ENCODE peak calls at places on chromosomes 1 and 21, in four cellular contexts. I is neural progenitor cell, C is OCI-LY7, A is GM23338. G is an unnamed sample.

GRCh38 chr1:228335406-228336307 is 71.0 kb downstream of the TRIM11 start:
- DNase-seq in C (no peak), A (no peak), I (no peak), G (no peak)

GRCh38 chr1:153355445-153356071 is 2.1 kb upstream of the S100A9 start:
- DNase-seq in I (peak; percentile 59), A (peak; percentile 90), C (peak; percentile 52), G (peak; percentile 76)

GRCh38 chr21:23131177-23131576 is 2133.0 kb downstream of the NCAM2 start:
- DNase-seq in A (peak; percentile 11), C (no peak), I (peak; percentile 8), G (no peak)

GRCh38 chr1:208136459-208137143 is 107.6 kb downstream of the PLXNA2 start:
- DNase-seq in A (no peak), I (no peak), C (no peak), G (no peak)

GRCh38 chr1:248862695-248863010 is 3.8 kb upstream of the ZNF692 start:
- DNase-seq in A (no peak), I (no peak), C (peak; percentile 22), G (no peak)

GRCh38 chr1:85585845-85586244 is 5.3 kb downstream of the CCN1 start:
- DNase-seq in A (no peak), C (no peak), I (no peak), G (no peak)

GRCh38 chr1:68328485-68328884 is 96.2 kb upstream of the WLS start:
- DNase-seq in C (no peak), I (no peak), A (no peak), G (no peak)

GRCh38 chr1:1597275-1597930 is 2.5 kb downstream of the FNDC10 start:
- DNase-seq in A (peak; percentile 76), C (peak; percentile 43), I (peak; percentile 52), G (peak; percentile 36)

GRCh38 chr1:12544357-12544756 is 73.7 kb downstream of the DHRS3 start:
- DNase-seq in C (no peak), I (no peak), A (no peak), G (no peak)

GRCh38 chr1:155241069-155241679 is 14.1 kb downstream of the ENTREP3 start:
- DNase-seq in A (peak; percentile 92), C (peak; percentile 86), I (peak; percentile 83), G (peak; percentile 87)

GRCh38 chr1:6794164-6794563 is 8.9 kb downstream of the CAMTA1 start:
- DNase-seq in C (peak; percentile 29), A (peak; percentile 41), I (peak; percentile 27), G (peak; percentile 47)

GRCh38 chr1:173195596-173196088 is 11.5 kb downstream of the TNFSF4 start:
- DNase-seq in A (no peak), C (peak; percentile 12), I (no peak), G (no peak)

GRCh38 chr1:85128296-85128695 is 72.5 kb downstream of the SYDE2 start:
- DNase-seq in C (no peak), I (no peak), A (no peak), G (no peak)

GRCh38 chr1:18922319-18922726 is 20.0 kb upstream of the ALDH4A1 start:
- DNase-seq in C (no peak), A (no peak), I (peak; percentile 58), G (peak; percentile 82)

GRCh38 chr1:240091614-240092300 is at the start of gene FMN2:
- DNase-seq in I (peak; percentile 88), A (peak; percentile 78), C (no peak), G (peak; percentile 39)

GRCh38 chr1:24018611-24019580 is 38.8 kb upstream of the SRSF10 start:
- DNase-seq in A (peak; percentile 74), I (peak; percentile 76), C (no peak), G (peak; percentile 98)

GRCh38 chr1:198107041-198107440 is 49.8 kb upstream of the NEK7 start:
- DNase-seq in C (no peak), I (no peak), A (no peak), G (peak; percentile 18)

GRCh38 chr1:54490361-54491248 is 57.4 kb upstream of the ACOT11 start:
- DNase-seq in I (peak; percentile 85), A (peak; percentile 92), C (no peak), G (peak; percentile 79)

GRCh38 chr1:117284408-117285215 is 73.9 kb upstream of the VTCN1 start:
- DNase-seq in C (peak; percentile 20), A (peak; percentile 82), I (peak; percentile 75), G (peak; percentile 75)

GRCh38 chr21:44298301-44298700 is 1.6 kb upstream of the PFKL start:
- DNase-seq in I (no peak), C (peak; percentile 51), A (no peak), G (no peak)

GRCh38 chr1:100799954-100800612 is 80.5 kb downstream of the VCAM1 start:
- DNase-seq in A (no peak), I (no peak), C (no peak), G (peak; percentile 14)

GRCh38 chr1:33324677-33325417 is 3.9 kb upstream of the A3GALT2 start:
- DNase-seq in I (no peak), C (no peak), A (no peak), G (no peak)

GRCh38 chr1:202343652-202344349 is 2.1 kb upstream of the UBE2T start:
- DNase-seq in C (peak; percentile 77), I (peak; percentile 66), A (peak; percentile 81), G (peak; percentile 76)

GRCh38 chr1:36705629-36706028 is 222.9 kb upstream of the CSF3R start:
- DNase-seq in C (peak; percentile 23), A (no peak), I (no peak), G (no peak)

GRCh38 chr21:15015622-15016471 is 49.0 kb downstream of the NRIP1 start:
- DNase-seq in C (no peak), I (no peak), A (no peak), G (no peak)

GRCh38 chr1:53077599-53077965 is 15.6 kb downstream of the PODN start:
- DNase-seq in I (no peak), C (no peak), A (no peak), G (no peak)

GRCh38 chr21:38910390-38911008 is 104.8 kb downstream of the ETS2 start:
- DNase-seq in C (no peak), I (no peak), A (no peak), G (no peak)

GRCh38 chr1:180926164-180926981 is 13.7 kb downstream of the KIAA1614 start:
- DNase-seq in I (peak; percentile 79), A (no peak), C (peak; percentile 44), G (peak; percentile 71)
- H3K4me1 ChIP-seq in I (peaks cover 72% of the 10 kb centered on the region), A (peaks cover 44% of the 10 kb centered on the region), C (no peaks in the 10 kb centered on the region), G (peaks cover 47% of the 10 kb centered on the region)

GRCh38 chr1:87450615-87451209 is 122.0 kb downstream of the LMO4 start:
- DNase-seq in C (peak; percentile 31), I (peak; percentile 36), A (peak; percentile 33), G (peak; percentile 8)
- TF ChIP-seq CTCF in C (peak; percentile 49), I (peak; percentile 16), A (peak; percentile 24), G (no peak)

GRCh38 chr1:200072636-200073285 is 45.3 kb downstream of the NR5A2 start:
- DNase-seq in A (no peak), I (no peak), C (peak; percentile 9), G (no peak)
- TF ChIP-seq EZH2phosphoT487 in A (no peak), I (no peak), C (no peak), G (no peak)

DNA sequence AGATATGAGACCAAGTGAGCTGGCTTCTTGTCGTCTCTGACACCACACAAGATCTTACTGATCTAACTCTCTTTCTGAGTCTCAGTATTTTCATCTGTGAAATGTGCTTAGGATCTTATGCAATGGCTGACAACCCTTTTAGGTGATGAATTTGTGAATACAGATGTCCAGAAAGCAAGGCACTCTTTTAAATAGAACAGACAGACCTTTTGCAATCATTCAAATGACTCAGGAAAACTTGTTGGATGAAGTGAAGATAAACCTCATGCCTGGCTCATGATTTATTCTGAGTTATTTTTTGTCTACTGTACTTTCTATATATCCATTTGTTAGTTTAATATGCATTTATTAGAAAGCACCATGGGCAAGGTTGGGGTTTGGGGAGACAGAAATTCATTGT is 411.3 kb downstream of the PTPRU start:
- DNase-seq in C (no peak), I (no peak), A (no peak), G (no peak)
- H3K4me1 ChIP-seq in C (no peaks in the 10 kb centered on the region), I (peaks cover 9% of the 10 kb centered on the region), A (no peaks in the 10 kb centered on the region), G (no peaks in the 10 kb centered on the region)

G was measured in hepatocyte.